ENCODE peak calls at places on chromosomes 1 and 21, in five cellular contexts. Z is left lung, X is LNCaP clone FGC, F is left lobe of liver, U is T follicular helper cell. W is an unnamed sample.

GRCh38 chr1:91900538-91900937 is 14.6 kb upstream of the TGFBR3 start:
- DNase-seq in U (no peak), F (no peak), Z (no peak), X (no peak), W (no peak)

GRCh38 chr1:93346472-93346991 is 825 bp downstream of the DR1 start:
- DNase-seq in X (no peak), Z (no peak), U (peak; percentile 14), F (peak; percentile 48), W (no peak)

GRCh38 chr1:78003882-78004718 is 639 bp upstream of the DNAJB4 start:
- DNase-seq in X (peak; percentile 50), U (peak; percentile 15), Z (peak; percentile 47), F (no peak), W (peak; percentile 50)

GRCh38 chr1:934991-935750 is 11.4 kb downstream of the SAMD11 start:
- DNase-seq in Z (no peak), U (no peak), F (no peak), X (no peak), W (no peak)

GRCh38 chr21:35399706-35400105 is 350.6 kb upstream of the RUNX1 start:
- DNase-seq in U (no peak), F (no peak), X (no peak), Z (no peak), W (no peak)

GRCh38 chr1:91537281-91538069 is 36.8 kb downstream of the CDC7 start:
- DNase-seq in X (no peak), Z (no peak), F (no peak), U (no peak), W (no peak)

GRCh38 chr1:48903291-48903690 is 126.6 kb upstream of the BEND5 start:
- DNase-seq in U (no peak), Z (no peak), F (no peak), X (no peak), W (no peak)

GRCh38 chr1:184062640-184063280 is 11.2 kb downstream of the TSEN15 start:
- DNase-seq in Z (no peak), U (no peak), X (no peak), F (no peak), W (no peak)

GRCh38 chr1:33169290-33170055 is 12.4 kb downstream of the TRIM62 start:
- DNase-seq in Z (no peak), F (no peak), U (no peak), X (no peak), W (no peak)

GRCh38 chr1:156191292-156191954 is 2.5 kb upstream of the SLC25A44 start:
- DNase-seq in Z (no peak), F (no peak), X (no peak), U (no peak), W (no peak)

GRCh38 chr1:45370575-45370974 is 30.3 kb upstream of the MUTYH start:
- DNase-seq in Z (no peak), F (no peak), X (no peak), U (no peak), W (no peak)

GRCh38 chr1:4010284-4010683 is 110.2 kb upstream of the C1orf174 start:
- DNase-seq in Z (no peak), U (no peak), X (no peak), F (no peak), W (no peak)